ENCODE peak calls at places on chromosomes 3 and 15, in six cellular contexts. K is HepG2, F is K562, A is GM12878, T is A549, Q is endothelial cell of umbilical vein. O is an unnamed sample.

GRCh38 chr15:84810073-84810840 is 6.9 kb upstream of the ALPK3 start:
- DNase-seq in A (no peak), F (no peak), K (no peak), Q (no peak), T (no peak), O (no peak)

GRCh38 chr3:177885063-177885462 is 651.2 kb upstream of the KCNMB2 start:
- DNase-seq in A (no peak), K (no peak), F (no peak), Q (no peak), T (no peak), O (no peak)

GRCh38 chr3:196179380-196180308 is 31.6 kb downstream of the ZDHHC19 start:
- DNase-seq in F (peak; percentile 50), K (no peak), Q (peak; percentile 25), A (peak; percentile 98), T (no peak), O (peak; percentile 92)

GRCh38 chr3:159854500-159855124 is 134.0 kb upstream of the IL12A start:
- DNase-seq in A (no peak), Q (peak; percentile 94), K (peak; percentile 3), T (peak; percentile 42), F (no peak), O (no peak)

GRCh38 chr15:96268421-96269204 is 61.9 kb upstream of the NR2F2 start:
- DNase-seq in A (no peak), K (no peak), T (no peak), Q (no peak), F (no peak), O (no peak)

GRCh38 chr3:177758131-177758530 is 560.8 kb upstream of the TBL1XR1 start:
- DNase-seq in A (no peak), K (no peak), T (no peak), F (no peak), Q (no peak), O (no peak)

GRCh38 chr3:11136116-11136515 is 18.2 kb upstream of the HRH1 start:
- DNase-seq in F (no peak), T (no peak), A (no peak), Q (no peak), K (no peak), O (no peak)

GRCh38 chr3:134797816-134798451 is 2.9 kb downstream of the EPHB1 start:
- DNase-seq in Q (no peak), T (no peak), K (no peak), F (no peak), A (no peak), O (no peak)

GRCh38 chr15:79179108-79179561 is 88.6 kb upstream of the RASGRF1 start:
- DNase-seq in A (no peak), Q (peak; percentile 15), K (peak; percentile 73), T (peak; percentile 73), F (peak; percentile 87), O (peak; percentile 81)

GRCh38 chr3:147493666-147494065 is 84.5 kb downstream of the ZIC1 start:
- DNase-seq in K (no peak), A (no peak), T (no peak), F (no peak), Q (peak; percentile 3), O (no peak)

GRCh38 chr15:65824031-65824743 is 32.1 kb upstream of the DENND4A start:
- DNase-seq in F (peak; percentile 75), K (peak; percentile 81), A (no peak), Q (peak; percentile 85), T (peak; percentile 88), O (peak; percentile 50)

GRCh38 chr3:12553921-12554391 is 2.9 kb upstream of the MKRN2 start:
- DNase-seq in A (no peak), T (no peak), K (no peak), Q (peak; percentile 62), F (no peak), O (peak; percentile 65)

GRCh38 chr3:10195692-10196091 is 31.0 kb downstream of the IRAK2 start:
- DNase-seq in A (no peak), F (peak; percentile 43), K (no peak), Q (no peak), T (no peak), O (no peak)

GRCh38 chr3:57557088-57557537 is 1.0 kb downstream of the PDE12 start:
- DNase-seq in K (peak; percentile 46), Q (peak; percentile 58), A (no peak), F (peak; percentile 32), T (peak; percentile 13), O (peak; percentile 73)

GRCh38 chr3:115350606-115351005 is 203.5 kb upstream of the ZBTB20 start:
- DNase-seq in F (no peak), Q (peak; percentile 86), K (no peak), T (no peak), A (no peak), O (no peak)

GRCh38 chr15:36924076-36924475 is 176.3 kb downstream of the MEIS2 start:
- DNase-seq in K (no peak), F (no peak), Q (peak; percentile 15), A (no peak), T (no peak), O (no peak)

GRCh38 chr15:25717116-25717755 is 145.9 kb downstream of the ATP10A start:
- DNase-seq in A (peak; percentile 21), Q (no peak), K (no peak), T (no peak), F (no peak), O (no peak)

GRCh38 chr3:38479431-38480092 is 16.6 kb upstream of the EXOG start:
- DNase-seq in T (peak; percentile 79), K (peak; percentile 47), F (peak; percentile 73), A (no peak), Q (peak; percentile 64), O (peak; percentile 68)

GRCh38 chr3:31882431-31882830 is 98.6 kb downstream of the OSBPL10 start:
- DNase-seq in K (no peak), Q (no peak), T (no peak), F (no peak), A (no peak), O (no peak)

GRCh38 chr3:45665101-45665572 is 24.1 kb upstream of the SACM1L start:
- DNase-seq in T (peak; percentile 38), Q (peak; percentile 78), F (peak; percentile 81), K (peak; percentile 71), A (peak; percentile 25), O (peak; percentile 61)

GRCh38 chr15:84824260-84824690 is 7.1 kb downstream of the ALPK3 start:
- DNase-seq in Q (no peak), F (no peak), A (no peak), T (no peak), K (peak; percentile 50), O (no peak)

GRCh38 chr3:169863458-169863899 is 6.3 kb downstream of the LRRC31 start:
- DNase-seq in F (peak; percentile 64), T (peak; percentile 55), A (peak; percentile 61), K (peak; percentile 55), Q (peak; percentile 81), O (peak; percentile 80)

GRCh38 chr3:38834110-38834509 is 18.1 kb upstream of the SCN10A start:
- DNase-seq in T (peak; percentile 9), F (peak; percentile 59), Q (peak; percentile 95), A (no peak), K (peak; percentile 50), O (peak; percentile 92)

GRCh38 chr3:52848617-52849016 is 13.8 kb upstream of the MUSTN1 start:
- DNase-seq in A (no peak), T (no peak), F (peak; percentile 15), Q (no peak), K (no peak), O (no peak)

GRCh38 chr3:45119824-45120614 is 26.2 kb downstream of the CDCP1 start:
- DNase-seq in A (no peak), Q (no peak), T (no peak), K (peak; percentile 58), F (no peak), O (no peak)

DNA sequence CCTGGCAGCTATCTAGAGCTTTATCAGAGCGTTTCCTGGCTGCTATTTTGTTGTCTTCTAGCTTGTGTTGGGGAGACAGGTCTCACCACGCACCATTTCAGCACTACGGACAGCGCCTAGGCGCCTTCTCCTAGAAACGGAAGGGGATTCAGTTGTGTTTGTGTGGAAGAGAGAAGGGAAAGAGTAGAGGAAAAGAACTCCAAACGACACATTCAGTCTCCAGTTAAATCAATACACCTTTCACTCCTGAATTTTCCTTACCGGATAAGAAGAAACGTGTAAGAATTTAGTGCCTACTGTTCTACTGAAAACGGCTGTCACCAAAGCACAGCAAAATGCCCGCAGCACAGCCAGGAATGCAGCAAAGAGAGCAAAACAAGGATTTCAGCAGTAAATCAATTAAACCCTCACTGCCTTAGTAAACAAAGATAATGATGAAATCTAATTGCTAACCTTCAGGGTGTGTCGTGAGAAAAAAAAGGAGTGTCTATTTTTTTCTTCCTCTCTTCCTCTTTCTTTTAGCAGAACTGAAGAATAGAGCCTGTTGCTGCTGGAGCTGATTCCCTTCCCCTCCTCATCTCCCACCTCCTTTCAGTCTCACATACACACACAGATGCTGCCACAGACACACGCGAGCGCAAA is 412 bp upstream of the CTXN2 start:
- DNase-seq in K (peak; percentile 30), F (no peak), Q (peak; percentile 65), T (no peak), A (no peak), O (peak; percentile 45)
- TF ChIP-seq MYC in K (no peak), F (no peak), Q (no peak), T (no peak), A (no peak), O (no peak)

GRCh38 chr15:73946046-73946678 is 19.9 kb downstream of the LOXL1 start:
- DNase-seq in T (no peak), Q (no peak), A (no peak), F (no peak), K (no peak), O (no peak)

GRCh38 chr15:73942751-73943270 is 16.5 kb downstream of the LOXL1 start:
- DNase-seq in F (no peak), A (no peak), T (no peak), K (no peak), Q (no peak), O (no peak)

GRCh38 chr15:73941871-73942635 is 15.8 kb downstream of the LOXL1 start:
- DNase-seq in F (no peak), A (no peak), K (no peak), T (no peak), Q (no peak), O (no peak)

GRCh38 chr15:73945109-73945508 is 18.8 kb downstream of the LOXL1 start:
- DNase-seq in A (no peak), K (no peak), F (no peak), T (no peak), Q (no peak), O (no peak)

GRCh38 chr15:73944161-73945099 is 18.2 kb downstream of the LOXL1 start:
- DNase-seq in A (no peak), F (no peak), T (no peak), Q (no peak), K (no peak), O (no peak)
- TF ChIP-seq MYC in A (no peak), F (no peak), T (no peak), Q (no peak), K (no peak), O (no peak)

GRCh38 chr3:86934851-86935250 is 56.1 kb downstream of the VGLL3 start:
- DNase-seq in K (no peak), A (no peak), F (no peak), T (no peak), Q (no peak), O (no peak)
- TF ChIP-seq MYC in K (no peak), A (no peak), F (no peak), T (no peak), Q (no peak), O (no peak)

DNA sequence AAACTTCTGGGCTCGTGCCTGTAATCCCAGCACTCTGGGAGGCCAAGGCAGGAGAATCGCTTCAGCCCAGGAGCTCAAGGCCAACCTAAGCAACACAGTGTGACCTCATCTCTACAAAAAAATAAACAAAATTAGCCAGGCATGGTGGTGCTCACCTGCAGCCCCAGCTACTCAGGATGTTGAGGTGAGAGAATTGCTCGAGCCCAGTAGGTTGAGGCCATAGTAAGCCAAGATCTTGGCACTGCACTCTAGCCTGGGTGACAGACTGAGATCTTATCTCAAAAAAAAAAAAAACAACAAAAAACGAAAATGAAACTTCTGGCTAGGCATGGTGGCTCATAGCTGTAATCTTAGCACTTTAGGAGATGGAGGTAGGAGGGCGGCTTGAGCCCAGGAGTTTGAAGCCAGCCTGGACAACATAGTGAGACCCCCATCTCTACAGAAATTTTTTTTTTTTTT is 53.7 kb downstream of the PIK3CB start:
- DNase-seq in Q (no peak), K (no peak), F (no peak), A (no peak), T (no peak), O (no peak)
- TF ChIP-seq MYC in Q (no peak), K (no peak), F (no peak), A (no peak), T (no peak), O (no peak)

O was measured in NB4.